ENCODE peak calls at places on chromosomes 2 and 18, in nine cellular contexts. F is mesenchymal stem cell, R is SK-N-SH, L is cardiac muscle cell, E is neural crest cell, G is HTR-8/SVneo, Q is aorta, T is NCI-H1092 treated with DMSO at 0.1 percent for 48 hours, A is H7. U is an unnamed sample.

GRCh38 chr2:241821460-241822263 is 12.7 kb downstream of the NEU4 start:
- DNase-seq in A (peak; percentile 53), F (no peak), T (no peak), E (no peak), R (no peak), G (no peak), L (no peak), Q (no peak), U (no peak)

GRCh38 chr18:54945726-54946125 is 13.5 kb downstream of the CCDC68 start:
- DNase-seq in G (no peak), T (no peak), R (no peak), L (no peak), F (no peak), Q (no peak), E (no peak), A (no peak), U (no peak)

GRCh38 chr18:62807406-62807805 is 92.1 kb downstream of the PHLPP1 start:
- DNase-seq in R (no peak), A (no peak), L (no peak), Q (no peak), F (no peak), T (no peak), E (no peak), G (no peak), U (no peak)

GRCh38 chr18:26454616-26455015 is 93.7 kb downstream of the KCTD1 start:
- DNase-seq in E (no peak), T (no peak), F (no peak), A (no peak), L (no peak), Q (no peak), R (no peak), G (no peak), U (no peak)

GRCh38 chr2:223500690-223501089 is 101.5 kb downstream of the SCG2 start:
- DNase-seq in L (no peak), F (no peak), R (no peak), E (no peak), G (no peak), A (no peak), T (no peak), Q (no peak), U (no peak)

GRCh38 chr2:180376076-180376475 is 369.0 kb upstream of the CWC22 start:
- DNase-seq in T (no peak), R (no peak), F (peak; percentile 12), Q (no peak), G (no peak), L (no peak), E (no peak), A (no peak), U (no peak)

GRCh38 chr18:23838801-23839366 is 149.6 kb downstream of the LAMA3 start:
- DNase-seq in R (no peak), T (no peak), L (no peak), G (no peak), E (no peak), Q (no peak), F (peak; percentile 39), A (no peak), U (no peak)

GRCh38 chr2:237744613-237745249 is 53.8 kb upstream of the RBM44 start:
- DNase-seq in G (peak; percentile 79), E (peak; percentile 93), T (peak; percentile 17), A (peak; percentile 94), F (peak; percentile 60), Q (peak; percentile 94), L (peak; percentile 68), R (peak; percentile 92), U (peak; percentile 74)

GRCh38 chr2:27752551-27753237 is 18.8 kb upstream of the MRPL33 start:
- DNase-seq in A (peak; percentile 76), T (no peak), F (no peak), R (no peak), E (no peak), G (no peak), L (peak; percentile 17), Q (no peak), U (no peak)

GRCh38 chr2:237546876-237547395 is 19.4 kb upstream of the PRLH start:
- DNase-seq in R (no peak), F (no peak), E (no peak), L (no peak), Q (no peak), G (no peak), T (no peak), A (peak; percentile 46), U (no peak)

GRCh38 chr2:215465246-215465645 is 29.4 kb upstream of the FN1 start:
- DNase-seq in G (peak; percentile 18), L (no peak), T (no peak), E (no peak), R (no peak), F (no peak), Q (no peak), A (no peak), U (no peak)

GRCh38 chr2:213691351-213691750 is 407.1 kb downstream of the SPAG16 start:
- DNase-seq in Q (no peak), F (no peak), R (no peak), A (no peak), L (no peak), T (no peak), G (no peak), E (no peak), U (no peak)

GRCh38 chr2:27735263-27735904 is 36.1 kb upstream of the MRPL33 start:
- DNase-seq in F (peak; percentile 54), T (no peak), E (peak; percentile 26), L (peak; percentile 48), A (peak; percentile 93), G (no peak), Q (peak; percentile 95), R (no peak), U (peak; percentile 70)

GRCh38 chr2:119148082-119148715 is 10.4 kb downstream of the C1QL2 start:
- DNase-seq in G (no peak), A (peak; percentile 61), E (no peak), Q (no peak), L (no peak), T (no peak), R (no peak), F (no peak), U (no peak)

GRCh38 chr2:231181848-231182247 is 16.6 kb upstream of the ARMC9 start:
- DNase-seq in T (no peak), F (peak; percentile 96), R (no peak), G (no peak), Q (peak; percentile 92), L (no peak), E (no peak), A (no peak), U (peak; percentile 59)

GRCh38 chr2:236240228-236240990 is 23.8 kb downstream of the ASB18 start:
- DNase-seq in G (no peak), F (peak; percentile 2), A (peak; percentile 67), R (no peak), T (no peak), E (no peak), Q (no peak), L (no peak), U (no peak)

GRCh38 chr18:3447895-3448844 is 1.8 kb upstream of the TGIF1 start:
- DNase-seq in R (peak; percentile 88), A (peak; percentile 94), F (peak; percentile 99), L (peak; percentile 98), Q (peak; percentile 97), T (peak; percentile 85), E (peak; percentile 84), G (peak; percentile 81), U (peak; percentile 74)

GRCh38 chr2:100193334-100193733 is 50.9 kb upstream of the AFF3 start:
- DNase-seq in F (no peak), L (no peak), T (no peak), E (no peak), A (no peak), Q (no peak), G (no peak), R (no peak), U (no peak)

GRCh38 chr2:88521445-88522070 is 69.1 kb upstream of the FOXI3 start:
- DNase-seq in R (no peak), G (no peak), F (no peak), L (no peak), A (no peak), E (no peak), Q (no peak), T (no peak), U (no peak)

GRCh38 chr2:181642071-181642470 is 14.8 kb downstream of the CERKL start:
- DNase-seq in Q (no peak), F (no peak), A (no peak), L (no peak), T (no peak), R (no peak), E (no peak), G (no peak), U (no peak)

GRCh38 chr2:138221358-138221757 is 257.1 kb downstream of the HNMT start:
- DNase-seq in L (no peak), G (no peak), F (no peak), R (no peak), T (no peak), E (no peak), Q (no peak), A (no peak), U (no peak)

GRCh38 chr2:26455037-26455800 is 22.7 kb downstream of the OTOF start:
- DNase-seq in R (no peak), L (no peak), E (no peak), A (no peak), F (no peak), G (no peak), T (no peak), Q (peak; percentile 73), U (no peak)

GRCh38 chr2:12587729-12588522 is 128.8 kb upstream of the TRIB2 start:
- DNase-seq in G (peak; percentile 41), R (no peak), Q (no peak), L (no peak), A (no peak), T (no peak), F (peak; percentile 94), E (no peak), U (peak; percentile 44)

GRCh38 chr2:143807192-143807591 is 678.0 kb downstream of the ARHGAP15 start:
- DNase-seq in Q (no peak), A (no peak), E (no peak), R (no peak), G (no peak), F (no peak), L (no peak), T (no peak), U (no peak)

GRCh38 chr2:125386074-125386473 is 1269.9 kb upstream of the GYPC start:
- DNase-seq in R (no peak), F (no peak), T (no peak), L (no peak), E (no peak), Q (no peak), G (no peak), A (peak; percentile 29), U (no peak)

GRCh38 chr2:169324581-169325260 is 37.6 kb downstream of the LRP2 start:
- DNase-seq in G (no peak), A (no peak), E (no peak), T (no peak), Q (no peak), R (no peak), L (peak; percentile 55), F (no peak), U (no peak)

GRCh38 chr2:95274291-95275150 is at the start of gene PROM2:
- DNase-seq in G (no peak), Q (peak; percentile 71), T (no peak), R (no peak), F (no peak), A (peak; percentile 88), L (no peak), E (no peak), U (no peak)

GRCh38 chr2:62112192-62112591 is 83.7 kb upstream of the B3GNT2 start:
- DNase-seq in Q (no peak), T (no peak), F (peak; percentile 48), E (no peak), R (no peak), L (no peak), G (no peak), A (no peak), U (no peak)

GRCh38 chr2:32647180-32647651 is 19.4 kb downstream of the TTC27 start:
- DNase-seq in A (no peak), F (peak; percentile 62), T (no peak), E (no peak), Q (no peak), L (no peak), G (peak; percentile 23), R (no peak), U (no peak)

GRCh38 chr18:80175451-80176235 is 66.6 kb downstream of the ADNP2 start:
- DNase-seq in T (no peak), E (no peak), Q (peak; percentile 31), L (no peak), A (no peak), G (no peak), F (no peak), R (no peak), U (no peak)